ENCODE peak calls at places on chromosomes 11 and 22, in eight cellular contexts. S is CD4-positive, alpha-beta T cell; L is heart left ventricle; O is body of pancreas; P is left ventricle myocardium inferior; M is CD8-positive, alpha-beta T cell; Q is lung; I is RWPE1. E is an unnamed sample.

GRCh38 chr11:12269104-12269441 is 108.3 kb upstream of the PARVA start:
- DNase-seq in S (no peak), P (no peak), Q (peak), M (no peak), L (no peak), I (peak), O (peak), E (no peak)

GRCh38 chr22:45831394-45831793 is 145.6 kb downstream of the WNT7B start:
- DNase-seq in O (no peak), S (no peak), P (no peak), L (no peak), Q (no peak), M (no peak), I (peak), E (no peak)

GRCh38 chr11:3905080-3905953 is 49.9 kb downstream of the STIM1 start:
- DNase-seq in L (no peak), P (no peak), M (peak), O (peak), S (peak), Q (peak), I (peak), E (no peak)

GRCh38 chr11:67283490-67283963 is 5.6 kb upstream of the ANKRD13D start:
- DNase-seq in Q (no peak), M (no peak), L (peak), P (peak), I (no peak), S (no peak), O (peak), E (no peak)

GRCh38 chr11:117878314-117878938 is 2.0 kb upstream of the FXYD6 start:
- DNase-seq in I (no peak), Q (no peak), M (no peak), P (no peak), L (no peak), O (no peak), S (no peak), E (peak)

GRCh38 chr22:42994917-42995562 is 19.9 kb downstream of the PACSIN2 start:
- DNase-seq in S (no peak), P (no peak), O (peak), M (no peak), Q (peak), L (peak), I (peak), E (peak)

GRCh38 chr11:130051077-130051476 is 18.6 kb upstream of the APLP2 start:
- DNase-seq in O (no peak), M (no peak), Q (no peak), L (no peak), I (no peak), S (no peak), P (no peak), E (no peak)

GRCh38 chr11:70712471-70712870 is 314.1 kb downstream of the CTTN start:
- DNase-seq in P (no peak), Q (no peak), I (no peak), O (no peak), S (no peak), M (no peak), L (no peak), E (no peak)

DNA sequence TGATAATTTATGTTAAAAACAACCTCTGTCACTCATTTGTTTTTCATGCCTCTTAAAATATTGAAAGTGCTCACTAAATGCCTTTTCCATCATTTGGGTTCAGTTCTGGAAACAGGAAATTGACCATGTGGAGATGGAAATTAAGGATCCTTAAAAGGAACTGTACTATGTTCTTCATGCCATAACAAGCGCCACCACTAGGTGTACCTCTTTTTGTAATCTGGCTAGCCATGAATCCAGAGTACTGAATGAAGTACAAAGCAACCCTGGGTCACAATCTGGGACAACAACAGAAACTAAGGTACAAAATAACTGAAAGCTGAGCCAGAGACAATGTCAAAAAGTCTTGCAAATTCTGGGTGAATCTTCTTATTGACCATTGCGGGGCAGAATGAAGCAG is 559.1 kb downstream of the FAM181B start:
- DNase-seq in P (no peak), O (no peak), M (no peak), L (no peak), I (no peak), S (no peak), Q (no peak), E (no peak)
- TF ChIP-seq CTCF in P (peak), O (no peak), M (no peak), L (no peak), I (no peak), S (no peak), Q (no peak), E (peak)

GRCh38 chr11:93166194-93166593 is 31.6 kb downstream of the SLC36A4 start:
- DNase-seq in M (no peak), O (no peak), S (no peak), P (no peak), I (no peak), L (no peak), Q (no peak), E (no peak)

GRCh38 chr11:93160156-93160555 is 37.6 kb downstream of the SLC36A4 start:
- DNase-seq in L (no peak), P (no peak), I (no peak), O (no peak), Q (no peak), M (no peak), S (no peak), E (no peak)

GRCh38 chr11:93155738-93156137 is 42.1 kb downstream of the SLC36A4 start:
- DNase-seq in P (no peak), L (no peak), Q (no peak), S (no peak), M (no peak), O (no peak), I (no peak), E (no peak)

DNA sequence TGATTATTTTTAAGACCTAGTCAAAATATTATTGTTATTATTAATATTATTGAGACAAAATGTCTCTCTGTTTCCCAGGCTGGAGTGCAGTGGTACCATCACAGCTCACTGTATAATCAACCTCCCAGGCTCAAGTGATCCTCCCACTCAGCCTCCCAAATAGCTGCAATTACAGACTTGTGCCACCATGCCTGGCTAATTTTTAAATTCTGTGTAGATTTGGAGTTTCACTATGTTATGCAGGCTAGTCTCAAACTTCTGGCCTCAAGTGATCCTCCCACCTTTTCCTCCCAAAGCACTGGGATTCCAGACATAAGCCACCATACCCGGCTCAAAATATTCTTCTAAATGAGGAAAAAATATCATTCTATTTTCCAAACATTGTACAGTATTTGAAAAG is 37.0 kb downstream of the SLC36A4 start:
- DNase-seq in Q (no peak), I (no peak), M (no peak), L (no peak), S (no peak), O (no peak), P (no peak), E (no peak)
- TF ChIP-seq CTCF in Q (no peak), I (no peak), M (no peak), L (no peak), S (no peak), O (no peak), P (no peak), E (no peak)

DNA sequence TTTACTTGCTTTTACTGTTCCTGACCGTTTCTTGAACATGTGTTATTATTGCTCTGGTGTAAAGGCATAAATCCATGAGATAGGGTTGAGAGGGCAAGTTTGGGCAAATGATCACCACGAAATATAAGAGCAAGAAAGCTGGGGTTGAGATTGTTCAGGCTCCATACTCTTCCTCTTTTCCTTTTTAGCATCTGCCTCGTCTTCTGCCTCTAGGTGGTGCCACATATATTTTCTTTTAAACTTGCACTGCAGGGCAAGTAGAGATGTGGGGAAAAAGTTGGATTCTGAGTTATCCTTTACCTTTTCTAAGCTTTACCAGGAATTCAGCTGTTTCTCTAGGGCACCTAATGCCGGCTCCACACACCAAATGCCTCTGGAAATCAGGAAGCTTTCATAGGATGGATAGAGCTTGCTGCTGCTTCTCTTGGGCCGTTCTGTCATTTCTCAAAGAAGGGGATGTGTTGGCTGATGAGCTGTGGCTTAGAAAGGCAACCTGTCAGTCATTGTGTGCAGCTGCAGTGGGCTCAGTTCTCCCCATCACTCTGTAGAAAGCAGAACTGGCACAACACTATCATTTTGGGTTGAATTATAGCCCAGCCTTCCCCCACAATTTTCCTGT is 98.2 kb downstream of the LDLRAD3 start:
- DNase-seq in Q (no peak), S (no peak), O (no peak), P (no peak), L (no peak), I (no peak), M (no peak), E (no peak)
- TF ChIP-seq CTCF in Q (no peak), S (no peak), O (no peak), P (peak), L (peak), I (no peak), M (no peak), E (peak)

GRCh38 chr22:39519681-39520053 is 695 bp upstream of the ATF4 start:
- DNase-seq in L (peak), P (peak), M (no peak), S (no peak), O (peak), I (peak), Q (peak), E (peak)
- TF ChIP-seq CTCF in L (peak), P (peak), M (no peak), S (peak), O (no peak), I (peak), Q (peak), E (peak)

DNA sequence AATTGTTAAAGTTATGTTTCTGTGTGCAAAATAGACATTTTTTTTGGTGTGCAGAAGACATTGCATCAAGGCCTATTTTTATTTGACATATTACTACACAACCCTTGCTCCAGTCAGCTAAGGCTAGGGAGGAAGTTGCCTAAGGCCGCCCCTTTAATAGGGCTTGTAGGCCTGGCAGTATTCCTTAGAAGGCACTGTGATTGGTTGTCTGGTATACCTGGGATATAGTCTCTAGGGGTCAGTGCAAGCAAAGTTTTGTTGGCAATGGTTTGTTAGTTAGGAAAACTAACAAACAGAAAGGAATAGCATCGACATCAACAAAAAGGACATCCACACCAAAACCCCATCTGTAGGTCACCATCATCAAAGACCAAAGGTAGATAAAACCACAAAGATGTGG is 16.9 kb downstream of the CCDC15 start:
- DNase-seq in M (no peak), O (no peak), P (no peak), L (no peak), S (no peak), Q (no peak), I (peak), E (no peak)
- TF ChIP-seq CTCF in M (no peak), O (no peak), P (no peak), L (no peak), S (no peak), Q (no peak), I (peak), E (no peak)

DNA sequence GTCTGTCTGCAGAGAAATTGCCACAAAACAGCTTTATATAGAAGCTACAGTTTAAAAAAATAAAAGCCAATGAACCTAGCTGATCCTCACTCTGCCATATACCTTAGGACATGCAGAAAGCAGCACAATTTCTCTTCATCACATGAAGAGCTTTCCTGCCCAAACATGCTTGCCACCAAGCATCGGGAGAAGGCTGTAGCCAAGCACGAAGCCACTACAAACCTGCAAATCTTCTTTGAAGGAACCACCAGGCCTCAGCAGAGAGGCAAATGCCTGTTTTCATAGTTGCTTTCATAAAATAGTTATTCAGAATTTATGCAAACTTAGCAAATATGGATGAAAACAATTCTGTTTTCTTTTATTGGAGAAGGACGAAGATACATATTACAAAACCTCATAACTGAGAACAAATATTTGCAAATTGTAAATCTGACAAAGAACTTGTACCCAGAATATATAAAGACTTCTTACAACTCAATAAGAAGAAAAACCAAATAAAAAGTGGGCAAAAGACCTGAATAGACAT is 100.3 kb downstream of the RBFOX2 start:
- DNase-seq in M (no peak), S (no peak), P (no peak), Q (no peak), O (no peak), I (no peak), L (no peak), E (no peak)
- TF ChIP-seq CTCF in M (no peak), S (no peak), P (no peak), Q (no peak), O (no peak), I (no peak), L (no peak), E (no peak)

DNA sequence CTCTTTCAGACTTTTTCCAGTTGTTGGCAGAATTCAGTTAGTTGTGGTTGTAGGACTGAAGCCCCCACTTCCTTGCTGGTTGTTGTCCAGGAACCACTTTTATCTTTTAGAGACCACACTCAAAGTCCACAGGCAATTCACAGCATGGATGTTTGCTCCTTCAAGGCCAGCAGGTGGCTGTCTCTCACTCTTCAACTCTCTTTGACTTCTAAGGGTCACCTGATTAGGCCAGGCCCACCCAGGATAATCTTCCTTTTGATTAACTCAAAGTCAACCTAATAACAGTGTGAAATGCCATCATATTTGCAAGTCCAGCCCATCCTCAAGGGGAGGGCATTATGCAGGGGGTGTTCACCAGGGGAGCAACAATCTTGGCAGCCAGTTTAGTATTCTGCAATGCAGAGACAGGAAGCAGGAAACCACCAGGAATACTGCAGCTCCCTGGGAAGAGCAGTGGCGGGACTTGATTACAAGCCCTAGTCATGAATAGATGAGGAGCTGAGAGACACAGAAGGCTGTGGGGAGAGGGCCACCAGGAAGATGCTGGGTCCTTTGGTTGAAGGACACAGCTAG is 52.4 kb downstream of the LRRC74B start:
- DNase-seq in M (no peak), I (no peak), O (no peak), L (no peak), P (no peak), Q (peak), S (no peak), E (no peak)
- TF ChIP-seq CTCF in M (no peak), I (no peak), O (no peak), L (no peak), P (no peak), Q (no peak), S (no peak), E (no peak)

GRCh38 chr11:92211576-92212167 is 12.9 kb upstream of the FAT3 start:
- DNase-seq in O (peak), Q (no peak), I (no peak), S (no peak), P (no peak), L (no peak), M (no peak), E (no peak)
- TF ChIP-seq CTCF in O (no peak), Q (no peak), I (no peak), S (no peak), P (peak), L (peak), M (no peak), E (no peak)

DNA sequence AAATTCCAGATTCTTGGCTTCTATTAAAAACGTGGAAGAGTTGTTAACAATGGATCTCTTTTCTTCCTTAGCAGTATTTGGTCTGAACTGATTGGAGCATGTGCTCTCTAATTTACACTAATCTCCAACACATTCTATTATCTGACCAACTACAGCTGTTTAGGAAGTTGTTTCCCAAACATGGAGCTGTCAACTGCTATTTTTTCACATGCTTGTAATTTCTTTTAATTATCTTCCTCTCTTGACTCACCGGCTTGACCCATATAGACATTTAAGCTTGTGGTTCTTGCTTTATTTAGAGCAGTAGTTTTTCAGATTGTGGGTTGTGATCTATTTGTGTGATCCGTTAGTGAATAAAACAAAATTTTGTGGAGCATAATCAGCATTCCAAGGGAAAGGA is 40.8 kb downstream of the CTNND1 start:
- DNase-seq in O (no peak), S (no peak), M (no peak), P (no peak), I (no peak), L (no peak), Q (no peak), E (no peak)
- TF ChIP-seq CTCF in O (no peak), S (no peak), M (no peak), P (no peak), I (no peak), L (no peak), Q (no peak), E (no peak)